ENCODE peak calls at places on chromosomes 6 and 20, in six cellular contexts. P, B, A, Y, D and Q are unnamed samples.

GRCh38 chr6:82205793-82206425 is 41.6 kb downstream of the IBTK start:
- DNase-seq in P (peak), B (peak), A (no peak), Y (no peak), D (no peak), Q (no peak)

GRCh38 chr6:136465766-136466303 is 84.4 kb downstream of the MAP7 start:
- DNase-seq in P (peak), B (no peak), A (no peak), Y (no peak), D (no peak), Q (no peak)

GRCh38 chr6:14824060-14824834 is 421.6 kb upstream of the JARID2 start:
- DNase-seq in P (no peak), B (no peak), A (no peak), Y (no peak), D (no peak), Q (no peak)

GRCh38 chr6:130713144-130713543 is 114.1 kb upstream of the SMLR1 start:
- DNase-seq in P (peak), B (no peak), A (no peak), Y (no peak), D (no peak), Q (peak)

GRCh38 chr6:134636221-134636830 is 313.6 kb downstream of the ALDH8A1 start:
- DNase-seq in P (peak), B (no peak), A (no peak), Y (no peak), D (no peak), Q (no peak)

GRCh38 chr20:8334641-8335040 is 202.6 kb downstream of the PLCB1 start:
- DNase-seq in P (no peak), B (no peak), A (no peak), Y (no peak), D (no peak), Q (no peak)

GRCh38 chr20:4067600-4068261 is 52.4 kb upstream of the RNF24 start:
- DNase-seq in P (peak), B (peak), A (no peak), Y (no peak), D (no peak), Q (no peak)

GRCh38 chr6:150354754-150355571 is 13.8 kb upstream of the IYD start:
- DNase-seq in P (peak), B (peak), A (no peak), Y (no peak), D (no peak), Q (no peak)

GRCh38 chr6:56815436-56815835 is 139.5 kb upstream of the BEND6 start:
- DNase-seq in P (no peak), B (no peak), A (no peak), Y (no peak), D (no peak), Q (no peak)

GRCh38 chr6:26299286-26300042 is 65.5 kb upstream of the BTN3A2 start:
- DNase-seq in P (peak), B (peak), A (no peak), Y (no peak), D (no peak), Q (no peak)

GRCh38 chr6:80480478-80481157 is 374.1 kb downstream of the BCKDHB start:
- DNase-seq in P (no peak), B (no peak), A (no peak), Y (no peak), D (no peak), Q (no peak)

GRCh38 chr20:45358282-45359068 is 4.5 kb upstream of the SYS1 start:
- DNase-seq in P (peak), B (peak), A (peak), Y (no peak), D (no peak), Q (no peak)

GRCh38 chr6:20198156-20198555 is 14.1 kb downstream of the MBOAT1 start:
- DNase-seq in P (no peak), B (no peak), A (no peak), Y (no peak), D (no peak), Q (no peak)

GRCh38 chr20:63821824-63822223 is 9.2 kb downstream of the ZBTB46 start:
- DNase-seq in P (peak), B (no peak), A (no peak), Y (no peak), D (no peak), Q (no peak)

GRCh38 chr20:38229376-38230252 is 30.9 kb downstream of the KIAA1755 start:
- DNase-seq in P (peak), B (peak), A (no peak), Y (no peak), D (no peak), Q (no peak)

GRCh38 chr6:160132776-160133338 is 11.2 kb downstream of the SLC22A1 start:
- DNase-seq in P (peak), B (peak), A (no peak), Y (no peak), D (no peak), Q (no peak)

GRCh38 chr6:1729133-1729751 is 119.5 kb downstream of the FOXC1 start:
- DNase-seq in P (no peak), B (no peak), A (peak), Y (no peak), D (no peak), Q (no peak)

GRCh38 chr6:53359843-53360834 is 11.4 kb upstream of the ELOVL5 start:
- DNase-seq in P (peak), B (peak), A (no peak), Y (no peak), D (no peak), Q (no peak)

GRCh38 chr6:17352302-17352701 is 41.1 kb upstream of the CAP2 start:
- DNase-seq in P (peak), B (no peak), A (no peak), Y (no peak), D (no peak), Q (no peak)

GRCh38 chr6:114364295-114364694 is 21.5 kb upstream of the HS3ST5 start:
- DNase-seq in P (no peak), B (peak), A (no peak), Y (no peak), D (no peak), Q (no peak)

GRCh38 chr6:41524634-41525011 is 21.6 kb upstream of the FOXP4 start:
- DNase-seq in P (no peak), B (no peak), A (no peak), Y (no peak), D (no peak), Q (no peak)

GRCh38 chr6:158519354-158519753 is 40.5 kb upstream of the TMEM181 start:
- DNase-seq in P (no peak), B (no peak), A (no peak), Y (no peak), D (no peak), Q (no peak)

GRCh38 chr20:51579137-51579536 is 36.6 kb upstream of the NFATC2 start:
- DNase-seq in P (peak), B (peak), A (no peak), Y (no peak), D (no peak), Q (no peak)

GRCh38 chr6:98980814-98981213 is 33.1 kb upstream of the FBXL4 start:
- DNase-seq in P (no peak), B (no peak), A (no peak), Y (no peak), D (no peak), Q (no peak)

GRCh38 chr20:25014816-25015215 is 22.3 kb upstream of the APMAP start:
- DNase-seq in P (no peak), B (no peak), A (no peak), Y (no peak), D (no peak), Q (no peak)
- TF ChIP-seq CTCF in P (no peak), B (no peak), A (no peak), Y (no peak), D (no peak), Q (no peak)

GRCh38 chr6:157229219-157229607 is 94.1 kb downstream of the TMEM242 start:
- DNase-seq in P (no peak), B (no peak), A (no peak), Y (no peak), D (no peak), Q (no peak)

GRCh38 chr6:157228421-157229218 is 94.7 kb downstream of the TMEM242 start:
- DNase-seq in P (no peak), B (no peak), A (no peak), Y (no peak), D (no peak), Q (no peak)

GRCh38 chr6:157226761-157227160 is 96.6 kb downstream of the TMEM242 start:
- DNase-seq in P (peak), B (no peak), A (no peak), Y (no peak), D (no peak), Q (no peak)

GRCh38 chr6:157226026-157226639 is 97.2 kb downstream of the TMEM242 start:
- DNase-seq in P (peak), B (peak), A (no peak), Y (no peak), D (no peak), Q (no peak)

GRCh38 chr6:157227202-157228166 is 95.8 kb downstream of the TMEM242 start:
- DNase-seq in P (peak), B (peak), A (no peak), Y (no peak), D (no peak), Q (no peak)
- TF ChIP-seq CTCF in P (peak), B (peak), A (peak), Y (peak), D (peak), Q (peak)

GRCh38 chr6:37314803-37315515 is 38.8 kb upstream of the RNF8 start:
- DNase-seq in P (peak), B (peak), A (no peak), Y (peak), D (no peak), Q (no peak)
- TF ChIP-seq CTCF in P (peak), B (peak), A (no peak), Y (no peak), D (no peak), Q (peak)

GRCh38 chr6:124199226-124199625 is 395.6 kb downstream of the NKAIN2 start:
- DNase-seq in P (peak), B (no peak), A (no peak), Y (no peak), D (no peak), Q (no peak)

GRCh38 chr6:124200661-124201060 is 397.0 kb downstream of the NKAIN2 start:
- DNase-seq in P (no peak), B (no peak), A (no peak), Y (no peak), D (no peak), Q (no peak)

GRCh38 chr6:124193132-124193531 is 389.5 kb downstream of the NKAIN2 start:
- DNase-seq in P (no peak), B (no peak), A (no peak), Y (no peak), D (no peak), Q (no peak)

DNA sequence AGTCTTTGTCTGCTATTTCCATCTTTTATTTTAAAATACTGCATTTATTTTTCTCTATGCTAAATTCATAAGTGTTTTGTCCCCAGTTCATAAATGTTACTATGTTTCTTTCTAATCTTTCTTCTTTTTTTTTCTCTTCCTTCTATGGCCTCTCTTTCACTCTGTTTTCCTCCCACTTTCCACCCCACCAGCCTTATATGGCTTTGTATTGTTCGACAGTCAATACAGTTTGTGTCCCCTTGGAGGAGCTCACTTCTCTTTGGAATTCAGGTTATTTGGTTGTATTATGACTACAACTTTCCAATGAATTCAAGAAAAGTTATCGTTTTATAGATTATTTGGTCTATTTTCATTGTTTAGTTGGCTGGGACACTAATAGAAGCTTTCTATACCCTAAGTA is 393.5 kb downstream of the NKAIN2 start:
- DNase-seq in P (no peak), B (peak), A (no peak), Y (no peak), D (no peak), Q (no peak)
- TF ChIP-seq CTCF in P (no peak), B (no peak), A (no peak), Y (no peak), D (no peak), Q (no peak)

GRCh38 chr6:155589190-155589589 is 133.6 kb upstream of the NOX3 start:
- DNase-seq in P (no peak), B (no peak), A (no peak), Y (no peak), D (no peak), Q (no peak)
- TF ChIP-seq CTCF in P (no peak), B (no peak), A (no peak), Y (no peak), D (no peak), Q (no peak)

DNA sequence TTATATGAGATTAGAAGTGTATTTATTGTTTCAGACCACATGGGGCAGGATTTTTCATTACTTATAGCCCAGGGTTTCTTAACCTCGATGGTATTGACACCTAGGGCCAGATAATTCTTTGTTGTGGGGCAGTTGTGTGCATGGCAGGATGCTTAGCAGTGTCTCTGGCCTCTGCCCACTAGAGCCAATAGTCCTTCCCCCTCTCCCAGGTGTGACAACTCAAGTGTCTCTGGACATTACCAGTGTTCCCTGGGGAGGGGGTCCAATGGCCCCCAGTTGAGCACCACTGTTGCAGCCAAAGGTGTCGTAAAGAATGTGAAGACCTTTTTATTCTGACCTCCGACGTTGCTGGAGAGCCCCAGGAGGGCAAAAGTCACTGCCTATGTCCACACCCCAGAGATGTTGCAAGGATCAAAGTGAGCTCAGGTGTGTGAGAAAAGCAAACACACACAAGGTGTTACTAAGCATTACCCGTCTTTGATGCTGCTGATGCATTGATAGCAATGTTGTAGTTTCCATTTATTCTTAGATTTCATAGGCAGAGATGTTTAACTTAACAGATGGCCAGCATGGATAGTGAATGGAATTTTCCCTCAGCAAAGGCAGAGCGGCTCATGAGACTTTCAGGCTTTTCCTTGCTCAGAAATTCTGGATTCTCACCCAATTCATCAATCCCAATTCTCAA is 22.2 kb downstream of the BANF2 start:
- DNase-seq in P (peak), B (peak), A (no peak), Y (peak), D (no peak), Q (no peak)
- TF ChIP-seq CTCF in P (peak), B (no peak), A (no peak), Y (no peak), D (peak), Q (peak)